ENCODE peak calls at places on chromosomes 1 and 21, in five cellular contexts. Z, D, F, O and Q are unnamed samples.
A peak's percentile ranks its signal among the peaks of the same experiment; 100 is the strongest.

GRCh38 chr1:204157942-204158341 is 6.1 kb upstream of the ETNK2 start:
- DNase-seq in Z (no peak), D (no peak), F (no peak), O (no peak), Q (no peak)

GRCh38 chr1:222736972-222737371 is at the start of gene FAM177B:
- DNase-seq in Z (no peak), D (no peak), F (no peak), O (no peak), Q (no peak)

GRCh38 chr1:112110031-112110430 is 120.6 kb upstream of the KCND3 start:
- DNase-seq in Z (no peak), D (no peak), F (peak; percentile 60), O (no peak), Q (no peak)

GRCh38 chr1:218304281-218305039 is 19.4 kb downstream of the RRP15 start:
- DNase-seq in Z (no peak), D (peak; percentile 75), F (no peak), O (no peak), Q (no peak)

GRCh38 chr1:52635321-52636089 is 2.5 kb downstream of the SHISAL2A start:
- DNase-seq in Z (peak; percentile 19), D (no peak), F (no peak), O (no peak), Q (no peak)

GRCh38 chr21:31366825-31367224 is 22.8 kb upstream of the TIAM1 start:
- DNase-seq in Z (no peak), D (no peak), F (no peak), O (no peak), Q (no peak)

GRCh38 chr1:106978477-106979322 is 77.8 kb upstream of the PRMT6 start:
- DNase-seq in Z (no peak), D (no peak), F (no peak), O (no peak), Q (peak; percentile 62)

GRCh38 chr1:91830242-91831131 is 55.5 kb downstream of the TGFBR3 start:
- DNase-seq in Z (no peak), D (peak; percentile 72), F (peak; percentile 83), O (peak; percentile 21), Q (peak; percentile 67)

GRCh38 chr1:66778266-66778665 is 22.8 kb downstream of the INSL5 start:
- DNase-seq in Z (no peak), D (no peak), F (no peak), O (no peak), Q (no peak)
- H3K4me3 ChIP-seq in Z (no peak overlapping the region), D (no peak overlapping the region), F (no peak overlapping the region), O (no peak overlapping the region), Q (no peak overlapping the region)

GRCh38 chr1:154598871-154599635 is 8.9 kb downstream of the ADAR start:
- DNase-seq in Z (no peak), D (no peak), F (no peak), O (no peak), Q (no peak)
- TF ChIP-seq CTCF in Z (no peak), D (no peak), F (no peak), O (no peak), Q (no peak)

GRCh38 chr21:16554522-16554921 is 824.7 kb downstream of the USP25 start:
- DNase-seq in Z (no peak), D (peak; percentile 31), F (no peak), O (no peak), Q (no peak)
- H3K4me3 ChIP-seq in Z (no peak overlapping the region), D (no peak overlapping the region), F (no peak overlapping the region), O (no peak overlapping the region), Q (no peak overlapping the region)

GRCh38 chr1:85074365-85074964 is 26.2 kb upstream of the MCOLN3 start:
- DNase-seq in Z (no peak), D (no peak), F (no peak), O (no peak), Q (no peak)

GRCh38 chr1:85078903-85079302 is 30.6 kb upstream of the MCOLN3 start:
- DNase-seq in Z (peak; percentile 23), D (no peak), F (no peak), O (no peak), Q (peak; percentile 33)
- TF ChIP-seq CTCF in Z (peak; percentile 2), D (no peak), F (peak; percentile 44), O (no peak), Q (peak; percentile 44)

DNA sequence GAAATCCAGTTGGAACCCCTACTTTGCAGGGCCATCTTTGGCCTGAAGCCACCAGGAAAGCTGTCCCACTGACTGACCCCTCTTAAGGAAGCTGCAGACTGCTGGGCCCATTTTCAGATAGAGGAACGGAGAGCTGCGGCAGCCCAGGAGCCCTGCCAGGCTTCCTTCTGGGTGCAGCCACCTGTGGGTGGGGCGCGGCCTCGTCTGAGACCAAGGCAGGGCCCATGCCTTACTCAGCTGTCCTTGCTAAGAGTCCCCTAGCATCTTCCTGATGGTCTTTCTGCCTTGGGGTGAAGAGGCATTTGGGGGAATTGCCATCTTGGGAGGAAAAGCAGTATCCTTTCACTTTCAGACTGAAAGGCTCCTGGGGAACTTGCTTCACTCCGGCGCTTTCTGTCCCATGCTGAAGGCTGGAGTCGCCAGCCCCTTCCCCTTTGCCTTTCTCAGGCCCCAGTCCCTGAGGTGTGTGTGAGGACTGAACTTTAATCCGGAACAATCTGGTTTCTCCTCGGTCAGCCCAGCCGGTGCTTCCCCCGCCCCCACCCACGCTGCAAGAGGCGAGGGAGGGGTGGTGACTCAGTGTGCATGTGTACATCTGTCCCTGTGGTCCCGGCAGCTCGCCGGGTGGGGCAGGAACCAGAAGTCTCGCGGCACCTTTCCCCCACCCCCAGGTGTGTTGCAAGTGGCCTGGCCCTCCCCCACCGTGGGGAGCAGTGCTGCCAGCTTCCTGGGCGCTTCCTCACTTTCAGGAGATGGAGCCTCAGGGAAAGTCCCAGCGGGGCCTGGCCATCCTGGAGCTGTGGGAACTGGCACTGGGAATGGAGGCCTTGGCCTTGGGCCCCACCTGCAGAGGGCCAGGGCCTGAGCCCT is 5.1 kb downstream of the ZC3H12A start:
- DNase-seq in Z (peak; percentile 90), D (peak; percentile 68), F (peak; percentile 96), O (peak; percentile 81), Q (peak; percentile 73)
- H3K4me3 ChIP-seq in Z (peak overlapping the region; percentile 80), D (peak overlapping the region; percentile 42), F (peak overlapping the region; percentile 35), O (peak overlapping the region; percentile 85), Q (peak overlapping the region; percentile 37)

GRCh38 chr1:116842654-116843053 is 67.1 kb upstream of the PTGFRN start:
- DNase-seq in Z (no peak), D (no peak), F (no peak), O (no peak), Q (no peak)
- TF ChIP-seq CTCF in Z (no peak), D (no peak), F (no peak), O (no peak), Q (peak; percentile 41)

GRCh38 chr1:23837905-23838304 is 12.7 kb upstream of the HMGCL start:
- DNase-seq in Z (peak; percentile 5), D (peak; percentile 16), F (no peak), O (no peak), Q (no peak)
- H3K4me3 ChIP-seq in Z (peak overlapping the region; percentile 54), D (peak overlapping the region; percentile 46), F (peak overlapping the region; percentile 43), O (peak overlapping the region; percentile 52), Q (no peak overlapping the region)

GRCh38 chr21:18522181-18522771 is 118.7 kb upstream of the TMPRSS15 start:
- DNase-seq in Z (no peak), D (no peak), F (no peak), O (no peak), Q (no peak)
- TF ChIP-seq CTCF in Z (no peak), D (peak; percentile 13), F (peak; percentile 38), O (no peak), Q (no peak)